ENCODE peak calls at places on chromosomes 4 and X, in five cellular contexts. One of them, this sample, is unnamed.

GRCh38 chr4:42923431-42923830 is 30.9 kb downstream of the GRXCR1 start:
- DNase-seq in suprapubic skin: no peak
- DNase-seq in uterus: no peak
- DNase-seq in GM23338: no peak
- DNase-seq in body of pancreas: no peak
- DNase-seq in this sample: no peak

GRCh38 chrX:123308663-123309062 is 124.6 kb downstream of the GRIA3 start:
- DNase-seq in suprapubic skin: no peak
- DNase-seq in uterus: no peak
- DNase-seq in GM23338: no peak
- DNase-seq in body of pancreas: no peak
- DNase-seq in this sample: no peak

GRCh38 chr4:26839534-26839951 is 21.1 kb upstream of the STIM2 start:
- DNase-seq in suprapubic skin: no peak
- DNase-seq in uterus: no peak
- DNase-seq in GM23338: no peak
- DNase-seq in body of pancreas: no peak
- DNase-seq in this sample: no peak

GRCh38 chr4:8359193-8359592 is 81.3 kb downstream of the ACOX3 start:
- DNase-seq in suprapubic skin: no peak
- DNase-seq in uterus: no peak
- DNase-seq in GM23338: peak; percentile 54
- DNase-seq in body of pancreas: no peak
- DNase-seq in this sample: no peak

GRCh38 chr4:184453402-184454160 is 20.8 kb downstream of the IRF2 start:
- DNase-seq in suprapubic skin: no peak
- DNase-seq in uterus: no peak
- DNase-seq in GM23338: peak; percentile 47
- DNase-seq in body of pancreas: no peak
- DNase-seq in this sample: peak; percentile 45

GRCh38 chr4:164508126-164508525 is 245.8 kb upstream of the SMIM31 start:
- DNase-seq in suprapubic skin: no peak
- DNase-seq in uterus: no peak
- DNase-seq in GM23338: no peak
- DNase-seq in body of pancreas: no peak
- DNase-seq in this sample: no peak

GRCh38 chrX:15790766-15791380 is 589 bp downstream of the ZRSR2 start:
- DNase-seq in suprapubic skin: no peak
- DNase-seq in uterus: no peak
- DNase-seq in GM23338: no peak
- DNase-seq in body of pancreas: no peak
- DNase-seq in this sample: no peak

GRCh38 chr4:155478336-155478825 is 101.6 kb upstream of the MAP9 start:
- DNase-seq in suprapubic skin: no peak
- DNase-seq in uterus: no peak
- DNase-seq in GM23338: no peak
- DNase-seq in body of pancreas: no peak
- DNase-seq in this sample: no peak

GRCh38 chr4:43556262-43556661 is 663.7 kb downstream of the GRXCR1 start:
- DNase-seq in suprapubic skin: no peak
- DNase-seq in uterus: no peak
- DNase-seq in GM23338: no peak
- DNase-seq in body of pancreas: no peak
- DNase-seq in this sample: no peak

GRCh38 chrX:49892552-49892951 is 13.3 kb downstream of the USP27X start:
- DNase-seq in suprapubic skin: no peak
- DNase-seq in uterus: no peak
- DNase-seq in GM23338: peak; percentile 34
- DNase-seq in body of pancreas: no peak
- DNase-seq in this sample: no peak

GRCh38 chrX:139078342-139078741 is 366.8 kb upstream of the FGF13 start:
- DNase-seq in suprapubic skin: no peak
- DNase-seq in uterus: no peak
- DNase-seq in GM23338: no peak
- DNase-seq in body of pancreas: no peak
- DNase-seq in this sample: no peak

GRCh38 chr4:55912249-55912648 is 36.5 kb upstream of the CEP135 start:
- DNase-seq in suprapubic skin: no peak
- DNase-seq in uterus: no peak
- DNase-seq in GM23338: no peak
- DNase-seq in body of pancreas: no peak
- DNase-seq in this sample: no peak

GRCh38 chrX:39165773-39166172 is 364.5 kb downstream of the MID1IP1 start:
- DNase-seq in suprapubic skin: no peak
- DNase-seq in uterus: no peak
- DNase-seq in GM23338: no peak
- DNase-seq in body of pancreas: no peak
- DNase-seq in this sample: no peak

GRCh38 chrX:109831326-109831985 is 98.4 kb upstream of the ACSL4 start:
- DNase-seq in suprapubic skin: no peak
- DNase-seq in uterus: no peak
- DNase-seq in GM23338: no peak
- DNase-seq in body of pancreas: no peak
- DNase-seq in this sample: no peak

GRCh38 chr4:105122334-105122733 is 24.3 kb upstream of the TET2 start:
- DNase-seq in suprapubic skin: no peak
- DNase-seq in uterus: no peak
- DNase-seq in GM23338: peak; percentile 91
- DNase-seq in body of pancreas: no peak
- DNase-seq in this sample: no peak

GRCh38 chr4:26468977-26469376 is 21.3 kb downstream of the CCKAR start:
- DNase-seq in suprapubic skin: no peak
- DNase-seq in uterus: no peak
- DNase-seq in GM23338: no peak
- DNase-seq in body of pancreas: no peak
- DNase-seq in this sample: no peak

GRCh38 chr4:81757706-81758105 is 286.0 kb upstream of the RASGEF1B start:
- DNase-seq in suprapubic skin: no peak
- DNase-seq in uterus: no peak
- DNase-seq in GM23338: peak; percentile 10
- DNase-seq in body of pancreas: no peak
- DNase-seq in this sample: no peak

GRCh38 chr4:56786955-56787354 is 34.5 kb downstream of the SPINK2 start:
- DNase-seq in suprapubic skin: no peak
- DNase-seq in uterus: peak; percentile 77
- DNase-seq in GM23338: peak; percentile 16
- DNase-seq in body of pancreas: peak; percentile 16
- DNase-seq in this sample: no peak

GRCh38 chr4:108417923-108418322 is 202.5 kb upstream of the RPL34 start:
- DNase-seq in suprapubic skin: no peak
- DNase-seq in uterus: no peak
- DNase-seq in GM23338: no peak
- DNase-seq in body of pancreas: no peak
- DNase-seq in this sample: no peak

GRCh38 chrX:135200297-135200696 is 29.1 kb upstream of the CT55 start:
- DNase-seq in suprapubic skin: no peak
- DNase-seq in uterus: no peak
- DNase-seq in GM23338: no peak
- DNase-seq in body of pancreas: no peak
- DNase-seq in this sample: no peak
- H3K27ac ChIP-seq in suprapubic skin: no peak overlapping the region
- H3K27ac ChIP-seq in uterus: no peak overlapping the region
- H3K27ac ChIP-seq in GM23338: no peak overlapping the region
- H3K27ac ChIP-seq in body of pancreas: no peak overlapping the region
- H3K27ac ChIP-seq in this sample: no peak overlapping the region

GRCh38 chr4:128283071-128283470 is 4.5 kb downstream of the PGRMC2 start:
- DNase-seq in suprapubic skin: no peak
- DNase-seq in uterus: no peak
- DNase-seq in GM23338: no peak
- DNase-seq in body of pancreas: no peak
- DNase-seq in this sample: no peak

GRCh38 chr4:128286474-128287158 is 997 bp downstream of the PGRMC2 start:
- DNase-seq in suprapubic skin: no peak
- DNase-seq in uterus: no peak
- DNase-seq in GM23338: peak; percentile 46
- DNase-seq in body of pancreas: no peak
- DNase-seq in this sample: no peak

GRCh38 chr4:128285085-128286023 is 2.3 kb downstream of the PGRMC2 start:
- DNase-seq in suprapubic skin: no peak
- DNase-seq in uterus: no peak
- DNase-seq in GM23338: no peak
- DNase-seq in body of pancreas: no peak
- DNase-seq in this sample: no peak

GRCh38 chr4:128282516-128282915 is 5.1 kb downstream of the PGRMC2 start:
- DNase-seq in suprapubic skin: no peak
- DNase-seq in uterus: no peak
- DNase-seq in GM23338: no peak
- DNase-seq in body of pancreas: no peak
- DNase-seq in this sample: no peak

DNA sequence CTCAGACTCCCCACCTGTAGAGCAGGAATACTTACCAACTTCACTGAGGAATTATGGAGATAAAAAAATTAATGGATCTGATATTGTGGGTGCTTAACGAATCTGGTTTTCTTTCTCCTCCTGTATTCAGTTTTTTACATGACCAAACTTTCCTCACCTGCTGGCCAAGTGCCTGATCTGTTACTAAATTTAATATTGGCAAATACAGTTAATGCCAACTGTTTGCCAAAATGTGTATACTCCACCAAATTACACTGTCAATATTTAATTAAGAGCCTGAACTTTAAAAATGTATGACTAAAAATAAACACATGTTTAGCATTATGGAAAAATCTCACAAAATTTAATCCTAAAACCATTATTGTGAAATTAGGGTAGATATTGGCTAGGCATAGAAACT is 3.3 kb downstream of the PGRMC2 start:
- DNase-seq in suprapubic skin: no peak
- DNase-seq in uterus: no peak
- DNase-seq in GM23338: no peak
- DNase-seq in body of pancreas: peak; percentile 34
- DNase-seq in this sample: no peak
- H3K4me3 ChIP-seq in suprapubic skin: peak overlapping the region; percentile 80
- H3K4me3 ChIP-seq in uterus: no peak overlapping the region
- H3K4me3 ChIP-seq in GM23338: no peak overlapping the region
- H3K4me3 ChIP-seq in body of pancreas: no peak overlapping the region
- H3K4me3 ChIP-seq in this sample: no peak overlapping the region

GRCh38 chrX:115602729-115603389 is 41.9 kb downstream of the PLS3 start:
- DNase-seq in suprapubic skin: no peak
- DNase-seq in uterus: no peak
- DNase-seq in GM23338: no peak
- DNase-seq in body of pancreas: no peak
- DNase-seq in this sample: no peak
- H3K27ac ChIP-seq in suprapubic skin: peak overlapping the region; percentile 67
- H3K27ac ChIP-seq in uterus: peak overlapping the region; percentile 72
- H3K27ac ChIP-seq in GM23338: peak overlapping the region; percentile 52
- H3K27ac ChIP-seq in body of pancreas: no peak overlapping the region
- H3K27ac ChIP-seq in this sample: peak overlapping the region; percentile 39

DNA sequence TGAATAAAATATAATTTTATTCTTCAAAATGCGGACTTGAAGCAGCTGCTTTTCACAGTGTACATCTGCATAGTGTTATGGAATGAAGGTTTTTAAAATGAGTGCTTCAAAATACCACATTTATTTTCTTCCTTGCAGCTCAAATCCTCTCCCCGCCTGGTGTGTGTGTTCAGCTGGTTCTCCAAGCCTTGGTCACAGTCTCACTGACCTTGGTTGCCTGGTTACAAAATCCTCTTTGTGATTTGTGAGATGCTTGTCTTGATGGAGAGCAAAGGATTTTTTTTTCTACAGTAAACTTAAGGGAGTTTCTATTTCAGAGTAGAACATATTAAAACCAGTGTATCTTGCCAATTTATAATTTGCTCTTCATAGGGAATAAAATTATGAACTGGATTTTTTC is 139.3 kb downstream of the PCDH18 start:
- DNase-seq in suprapubic skin: no peak
- DNase-seq in uterus: peak; percentile 21
- DNase-seq in GM23338: no peak
- DNase-seq in body of pancreas: no peak
- DNase-seq in this sample: no peak
- H3K4me3 ChIP-seq in suprapubic skin: no peak overlapping the region
- H3K4me3 ChIP-seq in uterus: no peak overlapping the region
- H3K4me3 ChIP-seq in GM23338: no peak overlapping the region
- H3K4me3 ChIP-seq in body of pancreas: no peak overlapping the region
- H3K4me3 ChIP-seq in this sample: no peak overlapping the region

GRCh38 chr4:6916587-6917444 is 7.2 kb downstream of the TBC1D14 start:
- DNase-seq in suprapubic skin: peak; percentile 70
- DNase-seq in uterus: no peak
- DNase-seq in GM23338: no peak
- DNase-seq in body of pancreas: no peak
- DNase-seq in this sample: no peak
- H3K27ac ChIP-seq in suprapubic skin: peak overlapping the region; percentile 80
- H3K27ac ChIP-seq in uterus: peak overlapping the region; percentile 59
- H3K27ac ChIP-seq in GM23338: no peak overlapping the region
- H3K27ac ChIP-seq in body of pancreas: peak overlapping the region; percentile 55
- H3K27ac ChIP-seq in this sample: peak overlapping the region; percentile 87

GRCh38 chrX:1111543-1112300 is 100.7 kb downstream of the CRLF2 start:
- DNase-seq in suprapubic skin: no peak
- DNase-seq in uterus: no peak
- DNase-seq in GM23338: peak; percentile 85
- DNase-seq in body of pancreas: no peak
- DNase-seq in this sample: peak; percentile 17
- H3K4me3 ChIP-seq in suprapubic skin: no peak overlapping the region
- H3K4me3 ChIP-seq in uterus: no peak overlapping the region
- H3K4me3 ChIP-seq in GM23338: peak overlapping the region; percentile 40
- H3K4me3 ChIP-seq in body of pancreas: no peak overlapping the region
- H3K4me3 ChIP-seq in this sample: no peak overlapping the region

DNA sequence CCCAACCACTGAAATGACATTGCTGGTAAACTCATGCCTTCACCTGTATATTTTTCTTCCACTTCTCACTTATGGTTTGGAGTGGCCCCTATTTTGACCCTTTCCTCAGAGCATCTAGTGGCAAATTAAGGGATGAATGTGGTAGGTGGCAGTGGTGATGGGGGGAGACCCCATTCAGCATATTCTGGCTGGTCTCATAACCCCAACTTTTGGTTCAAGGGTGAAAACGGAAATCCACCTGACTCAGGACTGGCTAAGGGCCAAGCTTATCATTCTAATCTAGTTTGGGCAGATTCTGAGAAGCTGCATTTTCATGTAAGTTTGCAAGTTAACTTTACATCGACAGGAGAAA is 47.0 kb upstream of the NSUN7 start:
- DNase-seq in suprapubic skin: no peak
- DNase-seq in uterus: no peak
- DNase-seq in GM23338: no peak
- DNase-seq in body of pancreas: no peak
- DNase-seq in this sample: no peak
- H3K27ac ChIP-seq in suprapubic skin: no peak overlapping the region
- H3K27ac ChIP-seq in uterus: no peak overlapping the region
- H3K27ac ChIP-seq in GM23338: no peak overlapping the region
- H3K27ac ChIP-seq in body of pancreas: peak overlapping the region; percentile 33
- H3K27ac ChIP-seq in this sample: no peak overlapping the region

GRCh38 chr4:80231180-80231579 is 33.9 kb downstream of the PRDM8 start:
- DNase-seq in suprapubic skin: no peak
- DNase-seq in uterus: no peak
- DNase-seq in GM23338: no peak
- DNase-seq in body of pancreas: no peak
- DNase-seq in this sample: no peak

GRCh38 chr4:80228460-80228859 is 31.2 kb downstream of the PRDM8 start:
- DNase-seq in suprapubic skin: no peak
- DNase-seq in uterus: no peak
- DNase-seq in GM23338: no peak
- DNase-seq in body of pancreas: no peak
- DNase-seq in this sample: no peak

GRCh38 chr4:80226091-80226490 is 28.8 kb downstream of the PRDM8 start:
- DNase-seq in suprapubic skin: no peak
- DNase-seq in uterus: no peak
- DNase-seq in GM23338: no peak
- DNase-seq in body of pancreas: no peak
- DNase-seq in this sample: no peak

GRCh38 chr4:80229590-80229989 is 32.3 kb downstream of the PRDM8 start:
- DNase-seq in suprapubic skin: no peak
- DNase-seq in uterus: no peak
- DNase-seq in GM23338: no peak
- DNase-seq in body of pancreas: no peak
- DNase-seq in this sample: no peak

GRCh38 chr4:80229128-80229527 is 31.8 kb downstream of the PRDM8 start:
- DNase-seq in suprapubic skin: no peak
- DNase-seq in uterus: no peak
- DNase-seq in GM23338: no peak
- DNase-seq in body of pancreas: no peak
- DNase-seq in this sample: no peak
- H3K4me3 ChIP-seq in suprapubic skin: no peak overlapping the region
- H3K4me3 ChIP-seq in uterus: no peak overlapping the region
- H3K4me3 ChIP-seq in GM23338: no peak overlapping the region
- H3K4me3 ChIP-seq in body of pancreas: no peak overlapping the region
- H3K4me3 ChIP-seq in this sample: no peak overlapping the region

This sample was measured in coronary artery.